ENCODE peak calls at places on chromosome 19, in nine cellular contexts. L is lung, A is pancreas, U is GM12865, C is GM23338, K is tibial nerve, I is left ventricle myocardium inferior, Q is fibroblast of mammary gland, S is neural progenitor cell. N is an unnamed sample.

GRCh38 chr19:10333758-10334339 is 520 bp upstream of the RAVER1 start:
- DNase-seq in L (no peak), A (no peak), U (no peak), C (no peak), K (no peak), I (no peak), Q (no peak), S (peak), N (no peak)

GRCh38 chr19:6828306-6828697 is 55.8 kb downstream of the VAV1 start:
- DNase-seq in L (no peak), A (no peak), U (no peak), C (peak), K (no peak), I (no peak), Q (no peak), S (no peak), N (no peak)

GRCh38 chr19:57708641-57709354 is at the start of gene ZNF154:
- DNase-seq in L (peak), A (peak), U (peak), C (peak), K (no peak), I (peak), Q (peak), S (peak), N (peak)

GRCh38 chr19:39599116-39599515 is 3.2 kb upstream of the LGALS13 start:
- DNase-seq in L (no peak), A (no peak), U (peak), C (peak), K (no peak), I (no peak), Q (peak), S (peak), N (peak)

GRCh38 chr19:35166100-35167063 is 11.8 kb downstream of the FXYD5 start:
- DNase-seq in L (no peak), A (no peak), U (no peak), C (no peak), K (no peak), I (no peak), Q (no peak), S (no peak), N (no peak)

GRCh38 chr19:49231389-49231788 is 73.8 kb downstream of the TRPM4 start:
- DNase-seq in L (no peak), A (no peak), U (peak), C (no peak), K (no peak), I (no peak), Q (no peak), S (no peak), N (no peak)

GRCh38 chr19:24065865-24066604 is 21.0 kb upstream of the ZNF254 start:
- DNase-seq in L (no peak), A (no peak), U (no peak), C (no peak), K (no peak), I (no peak), Q (no peak), S (no peak), N (no peak)

GRCh38 chr19:41297628-41298326 is 12.2 kb upstream of the CCDC97 start:
- DNase-seq in L (no peak), A (no peak), U (peak), C (no peak), K (no peak), I (no peak), Q (no peak), S (no peak), N (no peak)

GRCh38 chr19:39223703-39224279 is 19.7 kb upstream of the SYCN start:
- DNase-seq in L (no peak), A (no peak), U (no peak), C (peak), K (no peak), I (no peak), Q (peak), S (peak), N (peak)

GRCh38 chr19:40774916-40775631 is at the start of gene MIA:
- DNase-seq in L (no peak), A (no peak), U (no peak), C (no peak), K (no peak), I (no peak), Q (no peak), S (no peak), N (no peak)

GRCh38 chr19:51082641-51083040 is at the start of gene KLK14:
- DNase-seq in L (no peak), A (no peak), U (no peak), C (no peak), K (no peak), I (no peak), Q (no peak), S (no peak), N (no peak)

GRCh38 chr19:50226536-50226935 is 23.1 kb downstream of the MYH14 start:
- DNase-seq in L (no peak), A (no peak), U (no peak), C (no peak), K (no peak), I (no peak), Q (no peak), S (no peak), N (no peak)

GRCh38 chr19:50947123-50947522 is 5.7 kb downstream of the KLK5 start:
- DNase-seq in L (no peak), A (no peak), U (no peak), C (no peak), K (no peak), I (no peak), Q (no peak), S (no peak), N (no peak)

GRCh38 chr19:50025794-50026549 is at the start of gene ZNF473:
- DNase-seq in L (peak), A (peak), U (peak), C (peak), K (peak), I (peak), Q (peak), S (peak), N (peak)

GRCh38 chr19:4018775-4019504 is 11.4 kb downstream of the PIAS4 start:
- DNase-seq in L (no peak), A (no peak), U (no peak), C (no peak), K (no peak), I (no peak), Q (no peak), S (no peak), N (no peak)

GRCh38 chr19:33895366-33895765 is 98.7 kb downstream of the KCTD15 start:
- DNase-seq in L (no peak), A (no peak), U (no peak), C (no peak), K (no peak), I (no peak), Q (no peak), S (no peak), N (no peak)

GRCh38 chr19:27718262-27718661 is 1494.7 kb downstream of the UQCRFS1 start:
- DNase-seq in L (no peak), A (no peak), U (no peak), C (no peak), K (no peak), I (no peak), Q (no peak), S (no peak), N (no peak)

GRCh38 chr19:13799669-13800068 is 4.4 kb downstream of the ZSWIM4 start:
- DNase-seq in L (no peak), A (no peak), U (no peak), C (no peak), K (no peak), I (no peak), Q (no peak), S (no peak), N (no peak)

GRCh38 chr19:38841180-38841766 is 8.5 kb downstream of the HNRNPL start:
- DNase-seq in L (no peak), A (no peak), U (no peak), C (no peak), K (no peak), I (no peak), Q (no peak), S (no peak), N (no peak)

GRCh38 chr19:6528544-6529121 is 2.2 kb upstream of the TNFSF9 start:
- DNase-seq in L (no peak), A (no peak), U (peak), C (peak), K (peak), I (peak), Q (no peak), S (no peak), N (no peak)

GRCh38 chr19:19443283-19443682 is 37.8 kb downstream of the GATAD2A start:
- DNase-seq in L (no peak), A (no peak), U (no peak), C (no peak), K (no peak), I (no peak), Q (no peak), S (no peak), N (no peak)

GRCh38 chr19:19276851-19277250 is 3.8 kb upstream of the TM6SF2 start:
- DNase-seq in L (no peak), A (no peak), U (no peak), C (no peak), K (no peak), I (no peak), Q (no peak), S (no peak), N (no peak)

GRCh38 chr19:51798958-51799310 is 4.0 kb downstream of the FPR3 start:
- DNase-seq in L (no peak), A (no peak), U (no peak), C (no peak), K (no peak), I (peak), Q (no peak), S (no peak), N (no peak)

GRCh38 chr19:41541990-41542584 is 33.9 kb upstream of the CEACAM21 start:
- DNase-seq in L (peak), A (peak), U (peak), C (peak), K (peak), I (peak), Q (peak), S (peak), N (peak)

GRCh38 chr19:55659822-55660221 is 5.0 kb downstream of the U2AF2 start:
- DNase-seq in L (no peak), A (no peak), U (no peak), C (no peak), K (no peak), I (no peak), Q (no peak), S (no peak), N (no peak)

GRCh38 chr19:9872618-9873242 is 37.6 kb downstream of the PIN1 start:
- DNase-seq in L (no peak), A (no peak), U (no peak), C (no peak), K (no peak), I (no peak), Q (no peak), S (no peak), N (no peak)

GRCh38 chr19:40907968-40908735 is 26.1 kb upstream of the CYP2A7 start:
- DNase-seq in L (peak), A (peak), U (peak), C (peak), K (no peak), I (no peak), Q (no peak), S (peak), N (no peak)

GRCh38 chr19:7908742-7909461 is 5.2 kb downstream of the MAP2K7 start:
- DNase-seq in L (no peak), A (peak), U (no peak), C (peak), K (no peak), I (no peak), Q (no peak), S (no peak), N (no peak)

GRCh38 chr19:24086974-24087595 is at the start of gene ZNF254:
- DNase-seq in L (peak), A (peak), U (peak), C (peak), K (peak), I (peak), Q (peak), S (peak), N (peak)

GRCh38 chr19:54587026-54587425 is 6.4 kb upstream of the LILRA1 start:
- DNase-seq in L (peak), A (no peak), U (no peak), C (no peak), K (no peak), I (no peak), Q (no peak), S (no peak), N (no peak)

GRCh38 chr19:33396701-33397535 is 23.4 kb downstream of the CEBPG start:
- DNase-seq in L (no peak), A (peak), U (no peak), C (peak), K (no peak), I (peak), Q (no peak), S (peak), N (no peak)

GRCh38 chr19:8174706-8175105 is 25.3 kb upstream of the FBN3 start:
- DNase-seq in L (no peak), A (no peak), U (no peak), C (no peak), K (no peak), I (no peak), Q (peak), S (no peak), N (no peak)

GRCh38 chr19:14147797-14148605 is 11.6 kb upstream of the ASF1B start:
- DNase-seq in L (peak), A (peak), U (peak), C (peak), K (peak), I (peak), Q (peak), S (peak), N (peak)

GRCh38 chr19:54316746-54317107 is 3.8 kb upstream of the LILRA5 start:
- DNase-seq in L (peak), A (no peak), U (no peak), C (peak), K (no peak), I (no peak), Q (no peak), S (peak), N (no peak)

GRCh38 chr19:13289295-13289694 is 139.1 kb downstream of the IER2 start:
- DNase-seq in L (no peak), A (no peak), U (no peak), C (no peak), K (no peak), I (no peak), Q (no peak), S (no peak), N (no peak)

GRCh38 chr19:35194022-35194984 is 34.2 kb downstream of the FAM187B start:
- DNase-seq in L (no peak), A (no peak), U (no peak), C (no peak), K (no peak), I (no peak), Q (peak), S (no peak), N (no peak)

GRCh38 chr19:35977446-35978222 is 17.4 kb upstream of the SDHAF1 start:
- DNase-seq in L (no peak), A (no peak), U (peak), C (peak), K (no peak), I (no peak), Q (no peak), S (peak), N (no peak)

GRCh38 chr19:8511573-8512101 is 2.3 kb downstream of the ZNF414 start:
- DNase-seq in L (no peak), A (peak), U (no peak), C (no peak), K (no peak), I (no peak), Q (no peak), S (no peak), N (no peak)

GRCh38 chr19:17946965-17947784 is 14.4 kb downstream of the CCDC124 start:
- DNase-seq in L (no peak), A (no peak), U (no peak), C (peak), K (no peak), I (no peak), Q (no peak), S (no peak), N (no peak)

GRCh38 chr19:17943284-17944221 is 10.7 kb downstream of the CCDC124 start:
- DNase-seq in L (no peak), A (no peak), U (no peak), C (peak), K (no peak), I (peak), Q (no peak), S (no peak), N (no peak)

GRCh38 chr19:17942181-17942580 is 9.4 kb downstream of the CCDC124 start:
- DNase-seq in L (no peak), A (no peak), U (no peak), C (peak), K (no peak), I (no peak), Q (no peak), S (no peak), N (no peak)

GRCh38 chr19:17944301-17944700 is 11.5 kb downstream of the CCDC124 start:
- DNase-seq in L (no peak), A (no peak), U (no peak), C (no peak), K (no peak), I (no peak), Q (peak), S (no peak), N (peak)

DNA sequence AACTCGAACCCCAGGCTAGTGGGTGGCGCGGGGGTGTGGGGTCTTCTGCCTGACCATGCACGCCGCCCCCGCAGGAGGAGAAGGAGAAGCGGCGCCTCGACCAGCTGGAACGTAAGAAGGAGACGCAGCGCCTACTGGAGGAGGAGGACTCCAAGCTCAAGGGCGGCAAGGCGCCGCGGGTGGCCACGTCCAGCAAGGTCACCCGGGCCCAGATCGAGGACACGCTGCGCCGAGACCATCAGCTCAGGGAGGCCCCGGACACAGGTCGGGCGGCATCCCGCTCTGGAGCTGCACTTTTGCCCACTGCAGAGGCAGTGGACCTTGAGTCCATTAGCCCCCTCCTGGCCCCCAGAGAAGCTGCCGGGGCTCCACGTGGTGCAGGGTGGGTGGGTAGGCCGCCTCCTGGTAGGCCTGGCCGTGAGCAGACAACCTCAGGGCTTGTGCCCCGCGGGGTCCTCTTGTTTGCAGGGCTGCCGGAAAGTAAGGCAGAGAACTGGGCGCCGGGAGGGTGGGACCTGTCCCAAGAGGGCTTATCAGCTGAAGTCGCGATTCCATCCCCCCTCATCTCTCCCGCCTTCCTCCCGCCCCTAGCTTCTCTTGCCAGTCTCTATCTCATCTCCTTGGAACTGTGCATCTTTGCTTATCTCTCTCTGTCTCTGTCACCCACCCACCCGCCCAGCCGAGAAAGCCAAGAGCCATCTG is 9.9 kb downstream of the CCDC124 start:
- DNase-seq in L (no peak), A (no peak), U (no peak), C (peak), K (no peak), I (no peak), Q (no peak), S (no peak), N (no peak)
- H3K4me3 ChIP-seq in L (no peak), A (no peak), U (no peak), C (peak), K (no peak), I (no peak), Q (no peak), S (no peak), N (no peak)

GRCh38 chr19:17716309-17716929 is 2.9 kb upstream of the MAP1S start:
- DNase-seq in L (no peak), A (no peak), U (no peak), C (peak), K (no peak), I (no peak), Q (no peak), S (no peak), N (no peak)
- TF ChIP-seq CTCF in L (no peak), A (no peak), U (peak), C (peak), K (no peak), I (no peak), Q (peak), S (peak), N (peak)

GRCh38 chr19:29679598-29680210 is 14.4 kb downstream of the PLEKHF1 start:
- DNase-seq in L (no peak), A (no peak), U (no peak), C (no peak), K (no peak), I (no peak), Q (no peak), S (no peak), N (no peak)

GRCh38 chr19:29677001-29677781 is 11.9 kb downstream of the PLEKHF1 start:
- DNase-seq in L (no peak), A (no peak), U (no peak), C (peak), K (no peak), I (no peak), Q (no peak), S (no peak), N (no peak)

GRCh38 chr19:29676586-29676985 is 11.3 kb downstream of the PLEKHF1 start:
- DNase-seq in L (no peak), A (no peak), U (no peak), C (no peak), K (no peak), I (peak), Q (no peak), S (no peak), N (no peak)

GRCh38 chr19:29680447-29680846 is 15.2 kb downstream of the PLEKHF1 start:
- DNase-seq in L (no peak), A (peak), U (peak), C (no peak), K (no peak), I (peak), Q (no peak), S (no peak), N (no peak)

GRCh38 chr19:29678484-29679106 is 13.3 kb downstream of the PLEKHF1 start:
- DNase-seq in L (no peak), A (no peak), U (no peak), C (no peak), K (peak), I (peak), Q (peak), S (no peak), N (no peak)
- H3K4me3 ChIP-seq in L (no peak), A (no peak), U (no peak), C (no peak), K (no peak), I (peak), Q (no peak), S (no peak), N (no peak)

GRCh38 chr19:31461814-31462539 is 112.7 kb upstream of the TSHZ3 start:
- DNase-seq in L (no peak), A (no peak), U (no peak), C (peak), K (no peak), I (no peak), Q (peak), S (no peak), N (no peak)
- TF ChIP-seq CTCF in L (no peak), A (no peak), U (no peak), C (peak), K (no peak), I (no peak), Q (peak), S (no peak), N (peak)

GRCh38 chr19:2391118-2391725 is 31.2 kb downstream of the TMPRSS9 start:
- DNase-seq in L (no peak), A (no peak), U (peak), C (peak), K (peak), I (no peak), Q (peak), S (peak), N (peak)
- H3K4me3 ChIP-seq in L (no peak), A (no peak), U (no peak), C (no peak), K (no peak), I (no peak), Q (no peak), S (no peak), N (no peak)

GRCh38 chr19:5503598-5503997 is 48.4 kb downstream of the ZNRF4 start:
- DNase-seq in L (no peak), A (no peak), U (peak), C (no peak), K (no peak), I (no peak), Q (peak), S (no peak), N (no peak)

GRCh38 chr19:5501907-5502306 is 46.7 kb downstream of the ZNRF4 start:
- DNase-seq in L (no peak), A (no peak), U (no peak), C (no peak), K (no peak), I (no peak), Q (no peak), S (no peak), N (no peak)

GRCh38 chr19:5507056-5507624 is 51.9 kb downstream of the ZNRF4 start:
- DNase-seq in L (no peak), A (no peak), U (no peak), C (no peak), K (no peak), I (no peak), Q (no peak), S (no peak), N (no peak)

GRCh38 chr19:5498817-5499535 is 43.8 kb downstream of the ZNRF4 start:
- DNase-seq in L (no peak), A (no peak), U (no peak), C (peak), K (no peak), I (no peak), Q (no peak), S (peak), N (no peak)

GRCh38 chr19:5504115-5504514 is 48.9 kb downstream of the ZNRF4 start:
- DNase-seq in L (no peak), A (no peak), U (no peak), C (peak), K (no peak), I (no peak), Q (no peak), S (no peak), N (no peak)
- TF ChIP-seq CTCF in L (no peak), A (no peak), U (no peak), C (peak), K (no peak), I (no peak), Q (no peak), S (no peak), N (no peak)